ENCODE peak calls at places on chromosomes 5 and 9, in five cellular contexts. M is HFFc6, A is B cell, T is astrocyte of the spinal cord, Z is fibroblast of villous mesenchyme. B is an unnamed sample.

GRCh38 chr5:60972225-60972624 is 27.2 kb downstream of the NDUFAF2 start:
- DNase-seq in A (no peak), M (no peak), T (no peak), Z (no peak), B (no peak)

GRCh38 chr5:129906177-129906887 is 2.1 kb downstream of the CHSY3 start:
- DNase-seq in M (no peak), T (peak; percentile 57), A (no peak), Z (peak; percentile 51), B (no peak)

GRCh38 chr5:60595183-60595582 is 104.8 kb downstream of the DEPDC1B start:
- DNase-seq in M (no peak), Z (no peak), A (no peak), T (no peak), B (no peak)

GRCh38 chr5:33549982-33550567 is 109.3 kb downstream of the TARS1 start:
- DNase-seq in T (no peak), A (no peak), Z (no peak), M (no peak), B (no peak)

GRCh38 chr5:38827525-38827924 is 18.3 kb upstream of the OSMR start:
- DNase-seq in Z (peak; percentile 82), T (peak; percentile 55), A (no peak), M (peak; percentile 82), B (no peak)

GRCh38 chr9:135523521-135524129 is 2.4 kb downstream of the LCN1 start:
- DNase-seq in M (no peak), Z (no peak), A (no peak), T (no peak), B (peak; percentile 10)

GRCh38 chr5:109655841-109656240 is 33.9 kb upstream of the MAN2A1 start:
- DNase-seq in Z (no peak), M (no peak), T (peak; percentile 14), A (no peak), B (no peak)

GRCh38 chr9:97575673-97576048 is 57.5 kb downstream of the TSTD2 start:
- DNase-seq in T (no peak), M (no peak), Z (no peak), A (no peak), B (no peak)

GRCh38 chr9:38417003-38417965 is 7.0 kb downstream of the IGFBPL1 start:
- DNase-seq in Z (no peak), T (no peak), A (no peak), M (no peak), B (no peak)

GRCh38 chr9:80504525-80505235 is 932.9 kb downstream of the TLE4 start:
- DNase-seq in Z (peak; percentile 7), A (no peak), M (no peak), T (peak; percentile 8), B (no peak)

GRCh38 chr5:75167345-75167744 is 69.3 kb downstream of the ANKRD31 start:
- DNase-seq in M (peak; percentile 1), T (no peak), A (no peak), Z (peak; percentile 3), B (no peak)

GRCh38 chr5:14399054-14399657 is 182.4 kb upstream of the OTULINL start:
- DNase-seq in A (peak; percentile 36), T (peak; percentile 86), Z (peak; percentile 78), M (peak; percentile 54), B (no peak)

GRCh38 chr9:18910858-18911257 is 122.2 kb downstream of the SAXO1 start:
- DNase-seq in A (no peak), M (no peak), Z (peak; percentile 12), T (no peak), B (no peak)

GRCh38 chr9:21605489-21605931 is 123.4 kb upstream of the IFNE start:
- DNase-seq in M (peak; percentile 56), Z (peak; percentile 95), A (no peak), T (peak; percentile 86), B (no peak)

GRCh38 chr5:38725419-38725865 is 120.4 kb upstream of the OSMR start:
- DNase-seq in Z (no peak), A (no peak), T (peak; percentile 25), M (no peak), B (no peak)

GRCh38 chr5:83085106-83085505 is 7.8 kb downstream of the XRCC4 start:
- DNase-seq in Z (no peak), A (no peak), M (no peak), T (no peak), B (no peak)

GRCh38 chr9:129688285-129689043 is 23.0 kb downstream of the PRRX2 start:
- DNase-seq in T (no peak), Z (no peak), A (no peak), M (no peak), B (no peak)

GRCh38 chr9:106653111-106653697 is 209.8 kb upstream of the ZNF462 start:
- DNase-seq in T (no peak), Z (no peak), M (no peak), A (no peak), B (no peak)

GRCh38 chr5:95184924-95185323 is 100.0 kb downstream of the MCTP1 start:
- DNase-seq in M (no peak), T (no peak), Z (no peak), A (no peak), B (no peak)

GRCh38 chr5:56827043-56827442 is 11.7 kb downstream of the MAP3K1 start:
- DNase-seq in T (no peak), A (no peak), M (no peak), Z (no peak), B (no peak)
- TF ChIP-seq CTCF in T (peak; percentile 28), A (peak; percentile 44), M (peak; percentile 40), Z (peak; percentile 27), B (peak; percentile 12)

GRCh38 chr9:134286513-134287245 is 39.6 kb upstream of the RXRA start:
- DNase-seq in A (no peak), M (no peak), T (no peak), Z (no peak), B (no peak)
- TF ChIP-seq CTCF in A (no peak), M (no peak), T (no peak), Z (no peak), B (no peak)

GRCh38 chr5:121967187-121967586 is 5.4 kb downstream of the SRFBP1 start:
- DNase-seq in M (peak; percentile 18), A (no peak), Z (peak; percentile 71), T (peak; percentile 69), B (no peak)
- TF ChIP-seq CTCF in M (peak; percentile 76), A (no peak), Z (peak; percentile 49), T (peak; percentile 41), B (no peak)

DNA sequence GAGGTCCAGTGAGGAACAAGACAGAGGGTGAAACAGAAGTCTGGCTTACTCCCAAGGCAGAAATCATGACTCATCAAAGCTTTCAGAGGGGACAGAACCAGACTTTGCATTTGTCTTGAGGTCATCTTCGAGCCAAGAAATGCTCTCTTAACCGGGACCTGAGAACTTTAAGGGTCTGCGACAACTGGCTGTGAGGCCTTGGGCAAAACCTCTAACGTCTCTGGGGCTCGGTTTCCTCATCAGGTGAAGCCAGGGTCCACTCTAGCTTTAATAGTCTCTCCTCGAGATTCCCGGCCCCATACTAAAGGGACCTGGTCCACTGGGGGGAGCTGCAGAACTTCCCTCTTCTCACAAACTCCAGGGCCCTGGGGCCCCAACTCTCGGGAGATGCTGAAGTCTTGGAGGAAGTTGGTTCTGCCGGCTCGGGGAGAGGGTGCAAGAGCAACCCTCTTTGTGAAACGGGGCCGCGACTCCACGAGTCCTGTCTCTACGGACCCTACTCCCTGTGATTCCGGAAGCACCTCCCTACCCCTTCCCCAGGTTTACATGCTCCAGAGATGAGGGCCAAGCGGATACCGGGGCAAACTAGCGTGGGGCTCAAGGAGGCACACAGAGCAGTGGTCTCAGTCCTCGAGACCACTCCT is 2.6 kb downstream of the GLIS3 start:
- DNase-seq in M (peak; percentile 84), T (peak; percentile 92), A (peak; percentile 31), Z (peak; percentile 90), B (no peak)
- TF ChIP-seq CTCF in M (peak; percentile 74), T (peak; percentile 59), A (no peak), Z (peak; percentile 52), B (no peak)

DNA sequence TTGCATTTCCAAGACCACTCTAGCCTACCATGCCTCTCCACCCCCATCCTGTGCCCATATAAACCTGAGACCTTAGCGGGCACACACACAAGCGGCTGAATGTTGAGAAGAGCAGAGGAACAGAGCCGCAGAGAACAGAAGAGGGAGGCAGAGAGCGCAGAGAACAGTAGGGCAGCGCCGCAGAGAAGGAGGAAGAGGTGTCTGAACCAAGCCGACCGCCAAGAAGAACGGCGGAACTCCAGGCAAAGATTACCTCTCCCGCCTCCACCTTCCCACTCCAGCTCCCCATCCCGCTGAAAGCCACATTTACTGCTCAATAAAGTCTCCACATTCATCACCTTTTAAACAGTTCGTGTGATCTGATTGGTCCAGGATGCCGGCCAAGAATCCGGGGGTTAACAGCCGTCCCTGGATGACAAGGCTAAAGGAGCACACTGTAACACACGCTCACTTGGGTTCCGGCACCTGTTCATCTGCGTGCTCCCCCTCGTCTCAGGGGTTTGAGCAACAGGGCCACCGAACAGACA is 33.2 kb downstream of the GRIN3A start:
- DNase-seq in A (no peak), Z (no peak), T (peak; percentile 1), M (no peak), B (no peak)
- TF ChIP-seq CTCF in A (no peak), Z (no peak), T (peak; percentile 21), M (no peak), B (no peak)

DNA sequence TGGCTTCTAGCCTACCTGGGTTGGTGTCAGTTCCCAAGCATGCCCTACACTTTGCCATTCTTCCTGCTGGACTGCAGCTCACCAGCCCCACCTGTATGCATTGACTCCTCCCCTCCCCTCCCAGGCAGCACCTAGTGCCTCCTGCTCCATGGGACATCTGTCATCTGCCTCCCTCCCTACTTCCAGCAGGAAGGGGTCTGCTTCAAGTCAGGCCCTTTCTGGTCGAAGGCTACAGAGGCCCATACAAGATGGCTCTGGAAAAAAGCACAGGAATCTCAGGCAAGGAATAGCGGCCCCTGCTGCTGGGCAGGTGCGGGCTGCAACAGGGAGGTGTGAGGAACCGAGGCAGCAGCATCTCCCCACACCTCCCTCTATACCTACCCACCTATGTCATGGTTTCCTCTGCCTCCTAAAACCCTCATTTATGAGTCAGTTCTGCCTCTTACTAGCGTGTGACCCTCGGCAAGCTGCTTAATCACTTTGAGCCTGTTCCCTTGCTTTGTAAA is 19.7 kb downstream of the WWC1 start:
- DNase-seq in M (no peak), Z (no peak), A (no peak), T (no peak), B (no peak)
- TF ChIP-seq CTCF in M (no peak), Z (no peak), A (no peak), T (no peak), B (no peak)

GRCh38 chr5:161544350-161544765 is 2.2 kb downstream of the GABRB2 start:
- DNase-seq in T (peak; percentile 46), A (peak; percentile 13), M (peak; percentile 1), Z (peak; percentile 21), B (no peak)
- TF ChIP-seq CTCF in T (peak; percentile 86), A (peak; percentile 67), M (peak; percentile 78), Z (peak; percentile 77), B (peak; percentile 13)

DNA sequence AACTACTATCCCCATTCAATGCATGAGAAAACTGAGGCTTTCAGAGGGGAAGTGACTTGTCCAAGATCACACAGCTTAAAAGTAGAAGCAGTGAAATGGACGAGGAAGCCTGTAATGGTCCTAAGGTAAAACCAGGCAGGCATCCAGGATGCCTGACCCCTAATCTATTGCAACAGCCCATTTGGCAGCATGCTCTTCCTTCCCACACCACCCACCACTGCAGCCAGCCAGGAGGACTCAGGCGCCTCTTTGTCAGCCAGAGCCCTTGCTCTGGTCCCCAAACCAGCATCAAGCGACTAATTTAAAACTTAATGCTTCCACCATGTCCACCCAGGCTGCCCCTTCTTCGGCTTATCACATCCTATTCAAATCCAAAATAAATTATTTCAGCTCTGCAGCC is 541.6 kb downstream of the CDK5RAP2 start:
- DNase-seq in T (no peak), A (no peak), Z (no peak), M (no peak), B (no peak)
- TF ChIP-seq CTCF in T (no peak), A (no peak), Z (no peak), M (no peak), B (no peak)